ENCODE peak calls at places on chromosomes 4 and X, in nine cellular contexts. W is heart right ventricle, G is neural progenitor cell, T is GM23248, H is cardiac muscle cell, Y is left ventricle myocardium inferior, D is tibial artery, K is small intestine, B is endothelial cell of umbilical vein. N is an unnamed sample.
A peak's percentile ranks its signal among the peaks of the same experiment; 100 is the strongest.

GRCh38 chr4:137623013-137623412 is 90.7 kb upstream of the PCDH18 start:
- DNase-seq in W (no peak), T (no peak), H (peak; percentile 11), Y (no peak), G (peak; percentile 73), D (no peak), K (no peak), B (no peak), N (no peak)

GRCh38 chr4:38673109-38673978 is 9.3 kb downstream of the KLF3 start:
- DNase-seq in D (peak; percentile 78), Y (peak; percentile 67), K (peak; percentile 98), T (peak; percentile 73), W (peak; percentile 72), B (peak; percentile 30), H (no peak), G (no peak), N (peak; percentile 43)

GRCh38 chrX:150730719-150731118 is 37.5 kb downstream of the MTMR1 start:
- DNase-seq in G (no peak), Y (no peak), K (no peak), T (peak; percentile 89), B (no peak), D (no peak), H (no peak), W (no peak), N (no peak)

GRCh38 chrX:103376118-103376978 is at the start of gene BEX3:
- DNase-seq in G (peak; percentile 77), K (peak; percentile 8), D (peak; percentile 70), B (peak; percentile 55), T (peak; percentile 68), Y (peak; percentile 45), W (peak; percentile 60), H (peak; percentile 77), N (peak; percentile 81)

GRCh38 chr4:38684951-38685350 is 21.0 kb downstream of the KLF3 start:
- DNase-seq in T (no peak), D (no peak), K (no peak), G (no peak), H (no peak), B (no peak), W (no peak), Y (no peak), N (no peak)

GRCh38 chr4:188819243-188819642 is 680.0 kb downstream of the TRIML1 start:
- DNase-seq in Y (no peak), G (no peak), B (no peak), H (no peak), D (no peak), K (no peak), W (no peak), T (peak; percentile 2), N (no peak)

GRCh38 chr4:38601244-38601915 is 62.6 kb upstream of the KLF3 start:
- DNase-seq in G (no peak), H (peak; percentile 84), D (no peak), Y (no peak), T (peak; percentile 47), K (no peak), W (no peak), B (peak; percentile 46), N (no peak)

GRCh38 chr4:176545886-176546285 is 226.1 kb downstream of the SPCS3 start:
- DNase-seq in G (no peak), H (no peak), W (no peak), T (peak; percentile 9), Y (no peak), D (no peak), B (no peak), K (no peak), N (no peak)

GRCh38 chr4:154527308-154527707 is 22.9 kb downstream of the PLRG1 start:
- DNase-seq in D (no peak), T (no peak), G (no peak), H (no peak), B (no peak), K (no peak), W (no peak), Y (no peak), N (peak; percentile 15)

GRCh38 chrX:2587146-2587545 is 86.4 kb upstream of the DHRSX start:
- DNase-seq in Y (no peak), D (no peak), T (no peak), H (no peak), W (no peak), G (no peak), K (no peak), B (no peak), N (no peak)

DNA sequence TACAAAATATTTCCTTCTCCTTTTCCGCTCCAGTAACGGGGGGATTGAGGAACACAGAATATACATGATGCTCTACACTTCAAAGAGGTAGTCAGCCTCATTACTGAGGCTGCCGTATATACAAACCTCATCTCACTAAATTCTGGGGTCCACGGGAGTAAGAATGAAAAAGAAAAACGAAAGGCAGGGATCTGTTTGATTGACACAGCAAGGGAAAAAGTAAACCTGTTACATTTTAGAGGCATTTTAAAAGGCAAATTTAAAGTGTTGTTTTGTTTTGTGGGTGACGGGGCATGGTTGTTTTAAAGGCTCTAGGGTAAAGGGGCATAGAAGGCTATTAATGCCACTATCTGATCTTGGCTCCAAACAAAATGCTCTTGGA is 2.9 kb upstream of the PCDH10 start:
- DNase-seq in T (no peak), B (no peak), H (no peak), G (no peak), W (no peak), D (no peak), K (no peak), Y (no peak), N (no peak)
- H3K4me3 ChIP-seq in T (peak overlapping the region; percentile 59), B (peak overlapping the region; percentile 77), H (peak overlapping the region; percentile 50), G (peak overlapping the region; percentile 57), W (peak overlapping the region; percentile 48), D (peak overlapping the region; percentile 72), K (no peak overlapping the region), Y (peak overlapping the region; percentile 62), N (peak overlapping the region; percentile 43)

DNA sequence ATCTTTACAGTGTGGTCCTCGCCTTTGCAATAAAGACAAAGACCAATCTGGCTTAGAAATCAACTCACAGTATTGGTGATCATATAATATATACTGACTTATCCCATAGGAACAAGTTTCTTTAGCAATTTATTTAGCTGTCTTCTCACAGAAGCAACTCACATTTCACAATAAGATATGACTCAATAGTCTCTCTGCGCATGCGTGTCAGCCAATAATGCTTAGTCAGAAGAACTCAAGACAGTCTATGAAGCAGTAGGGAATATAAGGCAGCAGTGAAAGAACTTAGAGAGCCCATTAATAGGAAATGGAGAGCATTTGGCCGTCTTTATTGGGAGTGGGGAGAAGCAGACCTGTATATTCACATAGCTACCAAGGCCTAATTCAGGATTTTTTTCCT is 216.7 kb downstream of the IL13RA2 start:
- DNase-seq in Y (no peak), K (no peak), W (no peak), T (peak; percentile 80), G (no peak), B (no peak), H (peak; percentile 89), D (no peak), N (no peak)
- H3K27me3 ChIP-seq in Y (no peaks in the 10 kb centered on the region), K (no peaks in the 10 kb centered on the region), W (no peaks in the 10 kb centered on the region), T (no peaks in the 10 kb centered on the region), G (no peaks in the 10 kb centered on the region), B (no peaks in the 10 kb centered on the region), H (no peaks in the 10 kb centered on the region), D (no peaks in the 10 kb centered on the region), N (no peaks in the 10 kb centered on the region)

GRCh38 chrX:16807548-16807947 is 21.3 kb downstream of the TXLNG start:
- DNase-seq in Y (no peak), G (peak; percentile 28), T (peak; percentile 63), K (peak; percentile 61), H (peak; percentile 51), W (no peak), B (peak; percentile 61), D (no peak), N (peak; percentile 50)
- H3K36me3 ChIP-seq in Y (no peaks in the 10 kb centered on the region), G (no peaks in the 10 kb centered on the region), T (no peaks in the 10 kb centered on the region), K (no peaks in the 10 kb centered on the region), H (no peaks in the 10 kb centered on the region), W (no peaks in the 10 kb centered on the region), B (no peaks in the 10 kb centered on the region), D (no peaks in the 10 kb centered on the region), N (peaks cover 3% of the 10 kb centered on the region)

DNA sequence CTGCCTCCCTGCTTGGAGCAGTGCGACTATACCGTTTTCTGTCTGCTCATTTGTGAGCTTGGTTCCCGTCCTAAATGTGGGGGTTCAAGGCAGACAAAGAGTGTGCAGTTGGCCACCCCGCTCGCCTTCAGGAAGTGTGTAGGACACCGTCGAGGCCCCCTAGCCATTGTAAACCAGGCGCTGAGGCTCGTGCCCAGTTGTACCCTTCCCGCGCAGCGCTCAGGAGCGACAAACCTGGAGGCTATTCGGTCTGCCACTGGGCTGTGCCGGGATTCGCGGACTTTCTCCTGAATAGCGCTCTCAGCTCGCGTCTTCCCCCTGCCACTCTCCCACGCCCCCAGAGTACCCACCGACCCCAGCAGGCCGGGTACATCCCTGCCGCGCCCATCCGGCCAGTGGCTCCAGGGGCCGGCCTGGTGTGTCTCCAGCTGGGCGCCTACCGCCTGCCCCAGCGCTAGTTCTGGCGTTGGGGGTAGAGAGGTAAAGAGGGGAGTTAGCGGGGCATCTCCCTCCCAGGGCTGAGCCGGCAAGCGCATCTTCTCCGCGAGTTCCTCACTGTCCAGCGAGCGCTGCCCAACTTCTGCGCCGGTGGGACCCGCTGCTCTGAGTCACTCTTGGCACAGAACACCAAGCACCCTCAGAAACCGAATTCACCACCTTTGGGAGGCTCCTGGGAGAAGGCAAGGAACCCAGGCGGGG is 880 bp upstream of the LONRF3 start:
- DNase-seq in H (no peak), Y (peak; percentile 16), K (peak; percentile 8), G (peak; percentile 24), T (peak; percentile 32), W (peak; percentile 18), D (peak; percentile 67), B (no peak), N (peak; percentile 63)
- H3K4me3 ChIP-seq in H (no peak overlapping the region), Y (peak overlapping the region; percentile 70), K (no peak overlapping the region), G (peak overlapping the region; percentile 11), T (no peak overlapping the region), W (peak overlapping the region; percentile 64), D (peak overlapping the region; percentile 76), B (no peak overlapping the region), N (no peak overlapping the region)

DNA sequence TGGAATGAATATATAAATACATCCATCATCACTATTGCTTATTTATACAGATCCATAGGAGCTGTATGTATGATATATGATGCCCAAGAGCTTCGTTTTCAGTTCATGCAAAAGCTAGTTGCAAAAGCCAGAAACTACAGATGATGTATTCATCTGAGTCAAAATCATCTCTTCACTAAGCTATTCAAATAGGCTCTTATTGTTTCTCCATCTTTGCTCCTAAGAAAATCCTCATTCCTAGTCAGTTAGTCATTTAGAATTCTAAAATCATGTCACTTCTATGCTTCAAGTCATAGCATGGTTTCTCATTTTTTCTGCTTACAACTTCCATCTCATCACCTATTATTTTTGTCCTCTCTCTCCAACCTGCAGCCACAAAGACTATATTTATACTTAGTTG is 300.2 kb upstream of the TRAM1L1 start:
- DNase-seq in D (no peak), H (no peak), T (no peak), W (no peak), B (no peak), Y (no peak), K (no peak), G (no peak), N (no peak)
- H3K27me3 ChIP-seq in D (no peaks in the 10 kb centered on the region), H (no peaks in the 10 kb centered on the region), T (no peaks in the 10 kb centered on the region), W (no peaks in the 10 kb centered on the region), B (no peaks in the 10 kb centered on the region), Y (no peaks in the 10 kb centered on the region), K (no peaks in the 10 kb centered on the region), G (no peaks in the 10 kb centered on the region), N (no peaks in the 10 kb centered on the region)